ENCODE peak calls at places on chromosomes 16 and 17, in nine cellular contexts. W is testis; I is adrenal gland; O is MM.1S; H is GM06990; M is GM12864; Z is CD8-positive, alpha-beta T cell; C is H1; P is stomach. B is an unnamed sample.

GRCh38 chr17:36940313-36941264 is 3.3 kb downstream of the LHX1 start:
- DNase-seq in W (no peak), I (no peak), O (no peak), H (no peak), M (no peak), Z (no peak), C (no peak), P (no peak), B (no peak)

GRCh38 chr17:77489898-77490265 is 349.1 kb downstream of the SEC14L1 start:
- DNase-seq in W (peak), I (peak), O (no peak), H (peak), M (no peak), Z (no peak), C (no peak), P (peak), B (no peak)

GRCh38 chr17:44074231-44074910 is 3.8 kb downstream of the G6PC3 start:
- DNase-seq in W (no peak), I (no peak), O (no peak), H (no peak), M (no peak), Z (no peak), C (no peak), P (no peak), B (no peak)

GRCh38 chr16:27571433-27572306 is 21.7 kb downstream of the KATNIP start:
- DNase-seq in W (no peak), I (no peak), O (no peak), H (no peak), M (no peak), Z (no peak), C (no peak), P (no peak), B (no peak)

GRCh38 chr16:31073823-31074072 is 292 bp downstream of the ZNF668 start:
- DNase-seq in W (no peak), I (no peak), O (no peak), H (no peak), M (peak), Z (no peak), C (no peak), P (no peak), B (no peak)

GRCh38 chr17:42536048-42536371 is at the start of gene NAGLU:
- DNase-seq in W (peak), I (peak), O (peak), H (peak), M (peak), Z (peak), C (no peak), P (peak), B (peak)

GRCh38 chr16:80580109-80580832 is 39.5 kb downstream of the DYNLRB2 start:
- DNase-seq in W (no peak), I (no peak), O (peak), H (peak), M (peak), Z (peak), C (no peak), P (no peak), B (no peak)

GRCh38 chr17:49447603-49448325 is 33.1 kb upstream of the PHB1 start:
- DNase-seq in W (no peak), I (peak), O (no peak), H (no peak), M (no peak), Z (no peak), C (no peak), P (no peak), B (no peak)

GRCh38 chr16:73546351-73546845 is 498.5 kb upstream of the ZFHX3 start:
- DNase-seq in W (no peak), I (no peak), O (no peak), H (no peak), M (no peak), Z (no peak), C (no peak), P (no peak), B (no peak)

GRCh38 chr16:57848181-57848580 is 45.9 kb upstream of the KIFC3 start:
- DNase-seq in W (no peak), I (no peak), O (no peak), H (no peak), M (no peak), Z (no peak), C (no peak), P (no peak), B (no peak)

GRCh38 chr17:73650147-73650546 is 5.9 kb upstream of the SDK2 start:
- DNase-seq in W (no peak), I (no peak), O (no peak), H (no peak), M (no peak), Z (no peak), C (no peak), P (no peak), B (no peak)

GRCh38 chr17:16872836-16873653 is 98.9 kb downstream of the TNFRSF13B start:
- DNase-seq in W (peak), I (peak), O (peak), H (no peak), M (no peak), Z (no peak), C (no peak), P (peak), B (no peak)

GRCh38 chr16:65463652-65464260 is 341.9 kb upstream of the CDH11 start:
- DNase-seq in W (no peak), I (no peak), O (no peak), H (no peak), M (no peak), Z (no peak), C (no peak), P (no peak), B (no peak)

GRCh38 chr17:67096609-67097008 is 52.3 kb downstream of the CACNG1 start:
- DNase-seq in W (no peak), I (no peak), O (no peak), H (no peak), M (no peak), Z (no peak), C (no peak), P (no peak), B (no peak)

GRCh38 chr17:29390856-29391631 is 881 bp downstream of the TAOK1 start:
- DNase-seq in W (peak), I (no peak), O (no peak), H (peak), M (no peak), Z (no peak), C (no peak), P (no peak), B (no peak)

GRCh38 chr16:82033683-82034300 is 1.3 kb upstream of the HSD17B2 start:
- DNase-seq in W (no peak), I (no peak), O (no peak), H (no peak), M (no peak), Z (no peak), C (no peak), P (peak), B (no peak)

GRCh38 chr17:51119415-51120356 is 982 bp downstream of the SPAG9 start:
- DNase-seq in W (peak), I (peak), O (peak), H (peak), M (no peak), Z (peak), C (no peak), P (peak), B (no peak)

GRCh38 chr17:66337268-66337667 is 34.9 kb downstream of the PRKCA start:
- DNase-seq in W (no peak), I (no peak), O (no peak), H (no peak), M (no peak), Z (no peak), C (no peak), P (no peak), B (no peak)

GRCh38 chr17:21381076-21381706 is 5.0 kb downstream of the KCNJ12 start:
- DNase-seq in W (no peak), I (no peak), O (no peak), H (no peak), M (no peak), Z (no peak), C (no peak), P (peak), B (no peak)

GRCh38 chr17:10105513-10106001 is 92.8 kb downstream of the GAS7 start:
- DNase-seq in W (no peak), I (no peak), O (no peak), H (no peak), M (no peak), Z (no peak), C (no peak), P (no peak), B (no peak)

GRCh38 chr17:65060855-65061254 is 4.3 kb upstream of the GNA13 start:
- DNase-seq in W (no peak), I (no peak), O (no peak), H (no peak), M (no peak), Z (no peak), C (no peak), P (no peak), B (no peak)

GRCh38 chr17:48830840-48831548 is at the start of gene CALCOCO2:
- DNase-seq in W (peak), I (peak), O (peak), H (peak), M (peak), Z (peak), C (peak), P (peak), B (peak)

GRCh38 chr17:83194761-83195329 is 115.4 kb downstream of the METRNL start:
- DNase-seq in W (peak), I (no peak), O (no peak), H (no peak), M (no peak), Z (no peak), C (no peak), P (no peak), B (no peak)

GRCh38 chr16:19283637-19284036 is 1.9 kb upstream of the CLEC19A start:
- DNase-seq in W (no peak), I (no peak), O (no peak), H (no peak), M (no peak), Z (no peak), C (no peak), P (no peak), B (no peak)

GRCh38 chr17:69088643-69089200 is 28.0 kb upstream of the ABCA9 start:
- DNase-seq in W (no peak), I (no peak), O (no peak), H (no peak), M (no peak), Z (no peak), C (no peak), P (no peak), B (no peak)

GRCh38 chr16:9008335-9009260 is 44.9 kb upstream of the USP7 start:
- DNase-seq in W (peak), I (peak), O (peak), H (peak), M (no peak), Z (peak), C (peak), P (peak), B (peak)

GRCh38 chr17:67136191-67137025 is 92.1 kb downstream of the CACNG1 start:
- DNase-seq in W (no peak), I (no peak), O (no peak), H (no peak), M (no peak), Z (no peak), C (no peak), P (no peak), B (no peak)

GRCh38 chr17:80152057-80152831 is 5.3 kb upstream of the EIF4A3 start:
- DNase-seq in W (no peak), I (no peak), O (no peak), H (no peak), M (no peak), Z (no peak), C (no peak), P (no peak), B (no peak)

GRCh38 chr16:57741660-57742191 is 6.2 kb downstream of the KATNB1 start:
- DNase-seq in W (no peak), I (no peak), O (no peak), H (no peak), M (no peak), Z (no peak), C (no peak), P (no peak), B (no peak)

GRCh38 chr17:51351890-51352289 is 91.5 kb downstream of the UTP18 start:
- DNase-seq in W (peak), I (no peak), O (no peak), H (no peak), M (no peak), Z (no peak), C (no peak), P (no peak), B (peak)

GRCh38 chr16:63672493-63672892 is 1449.4 kb downstream of the CDH11 start:
- DNase-seq in W (no peak), I (no peak), O (peak), H (no peak), M (no peak), Z (no peak), C (no peak), P (no peak), B (no peak)

GRCh38 chr16:997440-998051 is 16.0 kb downstream of the SOX8 start:
- DNase-seq in W (no peak), I (peak), O (no peak), H (no peak), M (no peak), Z (no peak), C (peak), P (peak), B (no peak)

GRCh38 chr17:17613708-17614114 is 22.2 kb upstream of the PEMT start:
- DNase-seq in W (peak), I (peak), O (peak), H (no peak), M (no peak), Z (no peak), C (no peak), P (peak), B (peak)

GRCh38 chr17:18379246-18380146 is 1.9 kb downstream of the EVPLL start:
- DNase-seq in W (no peak), I (no peak), O (no peak), H (no peak), M (no peak), Z (no peak), C (no peak), P (no peak), B (no peak)

GRCh38 chr17:44914148-44914547 is 1.2 kb downstream of the GFAP start:
- DNase-seq in W (no peak), I (no peak), O (no peak), H (no peak), M (no peak), Z (no peak), C (no peak), P (no peak), B (no peak)

GRCh38 chr17:66829883-66830282 is 5.0 kb upstream of the CACNG5 start:
- DNase-seq in W (no peak), I (no peak), O (no peak), H (no peak), M (no peak), Z (no peak), C (no peak), P (no peak), B (no peak)

GRCh38 chr16:2253293-2253692 is 1.9 kb upstream of the ECI1 start:
- DNase-seq in W (no peak), I (no peak), O (no peak), H (no peak), M (no peak), Z (no peak), C (no peak), P (no peak), B (no peak)
- H3K4me3 ChIP-seq in W (no peak), I (no peak), O (no peak), H (no peak), M (no peak), Z (no peak), C (no peak), P (no peak), B (no peak)

DNA sequence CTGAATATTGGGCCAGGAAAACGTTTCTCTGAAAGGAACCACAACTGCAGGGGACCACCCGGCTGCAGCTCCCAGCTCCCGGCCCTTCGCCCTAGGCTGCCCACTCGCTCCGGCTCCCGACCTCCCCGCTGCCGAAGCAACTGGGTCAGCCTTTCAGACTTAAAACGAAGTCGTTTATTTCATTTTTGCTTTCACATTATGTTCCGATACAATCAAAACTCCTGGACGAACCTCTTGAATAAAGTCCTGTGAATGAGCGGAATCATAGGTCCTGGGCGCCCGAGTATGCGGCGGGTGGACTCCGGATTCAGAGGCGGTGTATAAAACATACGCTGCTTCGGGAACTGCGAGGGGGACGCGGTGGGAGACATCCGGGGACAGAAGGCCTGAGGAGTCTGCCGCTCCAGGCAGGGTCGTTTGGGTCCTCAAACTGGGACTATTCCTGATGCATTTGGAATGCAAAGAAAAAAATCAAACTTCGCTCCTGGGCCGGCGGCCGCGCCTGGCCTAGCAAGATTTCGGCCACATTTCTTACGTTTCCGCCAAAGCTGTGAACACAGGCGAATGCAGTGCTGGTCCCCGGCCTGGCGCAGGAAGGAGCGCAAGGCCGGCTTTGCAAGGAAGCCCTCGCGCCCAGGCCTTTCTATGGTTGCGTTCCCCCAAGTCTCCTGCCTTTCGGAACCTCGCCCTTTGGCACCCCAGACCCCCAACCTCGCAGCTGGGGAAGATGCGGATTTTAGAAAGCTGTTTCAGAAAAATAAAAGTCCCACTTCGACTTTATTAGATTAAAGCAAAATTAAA is 3.7 kb downstream of the CBLN1 start:
- DNase-seq in W (no peak), I (no peak), O (no peak), H (no peak), M (no peak), Z (no peak), C (no peak), P (no peak), B (no peak)
- TF ChIP-seq CTCF in W (no peak), I (no peak), O (no peak), H (no peak), M (no peak), Z (no peak), C (no peak), P (no peak), B (no peak)

DNA sequence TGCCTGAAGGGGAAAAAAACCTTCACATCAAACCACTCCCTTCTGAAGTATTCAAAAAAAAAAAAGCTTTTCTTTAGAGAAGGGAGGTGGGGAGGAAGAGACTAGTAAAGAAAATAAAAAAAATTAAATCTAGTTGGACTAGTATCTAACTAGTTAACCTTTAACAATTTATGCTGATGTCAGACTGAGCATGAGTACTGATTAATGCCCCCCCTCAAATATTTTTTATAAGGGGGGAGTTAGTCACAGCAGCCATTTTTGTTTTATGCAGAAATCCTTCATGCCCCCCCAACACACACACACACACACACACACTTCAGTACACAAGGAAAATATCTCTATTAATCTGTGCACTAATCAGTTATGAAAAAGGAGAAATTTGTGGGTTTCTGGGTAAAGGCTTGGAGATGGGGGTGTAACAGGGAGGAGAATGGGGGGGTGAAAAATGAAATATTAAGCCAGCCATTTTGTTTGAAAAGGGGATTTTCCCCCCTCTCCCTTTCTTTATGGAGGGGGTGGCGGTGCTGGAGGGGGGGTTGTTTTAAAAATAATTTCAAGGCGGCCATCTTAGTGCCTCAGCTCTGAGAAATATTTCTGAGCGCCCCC is 4.7 kb upstream of the CHD3 start:
- DNase-seq in W (no peak), I (no peak), O (no peak), H (no peak), M (no peak), Z (no peak), C (no peak), P (no peak), B (no peak)
- H3K4me3 ChIP-seq in W (peak), I (no peak), O (no peak), H (peak), M (peak), Z (peak), C (no peak), P (peak), B (peak)

GRCh38 chr16:67349172-67349571 is 22.6 kb downstream of the LRRC36 start:
- DNase-seq in W (no peak), I (no peak), O (peak), H (no peak), M (no peak), Z (no peak), C (no peak), P (no peak), B (no peak)
- TF ChIP-seq CTCF in W (no peak), I (peak), O (peak), H (peak), M (peak), Z (peak), C (no peak), P (peak), B (peak)

B was measured in LNCaP clone FGC.